ENCODE peak calls at places on chromosomes 7 and 10, in seven cellular contexts. P is PC-3; X is GM23248; Z is aorta; F is CD4-positive, alpha-beta memory T cell; R is esophagus squamous epithelium; H is lower lobe of right lung. T is an unnamed sample.

GRCh38 chr7:92645531-92646061 is 55.4 kb upstream of the FAM133B start:
- DNase-seq in P (peak; percentile 91), X (no peak), Z (no peak), F (no peak), R (no peak), H (no peak), T (no peak)

GRCh38 chr10:11017575-11018425 is at the start of gene CELF2:
- DNase-seq in P (no peak), X (peak; percentile 60), Z (peak; percentile 89), F (peak; percentile 49), R (no peak), H (peak; percentile 85), T (peak; percentile 42)

GRCh38 chr7:80918909-80919721 is at the start of gene SEMA3C:
- DNase-seq in P (peak; percentile 95), X (peak; percentile 99), Z (peak; percentile 96), F (no peak), R (peak; percentile 11), H (peak; percentile 94), T (no peak)

GRCh38 chr10:17272648-17273047 is 44.6 kb downstream of the VIM start:
- DNase-seq in P (no peak), X (no peak), Z (no peak), F (no peak), R (no peak), H (no peak), T (no peak)

GRCh38 chr10:93452143-93452542 is 30.0 kb downstream of the MYOF start:
- DNase-seq in P (no peak), X (no peak), Z (no peak), F (no peak), R (no peak), H (no peak), T (no peak)

GRCh38 chr7:27100601-27101187 is 1.8 kb downstream of the HOXA2 start:
- DNase-seq in P (no peak), X (no peak), Z (no peak), F (no peak), R (no peak), H (no peak), T (no peak)

GRCh38 chr7:17432793-17433192 is 134.3 kb downstream of the AHR start:
- DNase-seq in P (peak; percentile 9), X (no peak), Z (no peak), F (no peak), R (no peak), H (no peak), T (no peak)

GRCh38 chr10:128723631-128724205 is 597.5 kb upstream of the MKI67 start:
- DNase-seq in P (no peak), X (no peak), Z (no peak), F (no peak), R (no peak), H (no peak), T (no peak)

GRCh38 chr7:114944742-114945625 is 23.1 kb downstream of the MDFIC start:
- DNase-seq in P (no peak), X (peak; percentile 96), Z (peak; percentile 88), F (no peak), R (no peak), H (peak; percentile 49), T (no peak)

GRCh38 chr10:52486840-52487611 is 172.9 kb downstream of the DKK1 start:
- DNase-seq in P (peak; percentile 100), X (peak; percentile 89), Z (no peak), F (no peak), R (no peak), H (no peak), T (no peak)

GRCh38 chr7:155182406-155182970 is 112.4 kb downstream of the HTR5A start:
- DNase-seq in P (no peak), X (no peak), Z (no peak), F (no peak), R (no peak), H (no peak), T (no peak)

GRCh38 chr7:151244156-151244870 is 4.2 kb downstream of the SMARCD3 start:
- DNase-seq in P (peak; percentile 41), X (peak; percentile 68), Z (peak; percentile 79), F (peak; percentile 62), R (no peak), H (peak; percentile 52), T (no peak)

GRCh38 chr10:69497235-69497561 is 45.9 kb downstream of the TSPAN15 start:
- DNase-seq in P (no peak), X (no peak), Z (no peak), F (no peak), R (no peak), H (peak; percentile 17), T (no peak)

GRCh38 chr7:127347567-127348246 is 44.8 kb downstream of the ZNF800 start:
- DNase-seq in P (peak; percentile 38), X (peak; percentile 92), Z (peak; percentile 89), F (peak; percentile 74), R (no peak), H (peak; percentile 79), T (peak; percentile 55)

GRCh38 chr10:96211775-96212174 is 59.6 kb downstream of the BLNK start:
- DNase-seq in P (no peak), X (no peak), Z (no peak), F (no peak), R (no peak), H (no peak), T (no peak)

GRCh38 chr10:31702005-31702404 is 226.6 kb downstream of the ARHGAP12 start:
- DNase-seq in P (no peak), X (no peak), Z (no peak), F (no peak), R (no peak), H (no peak), T (no peak)

GRCh38 chr7:157011333-157012112 is 1.1 kb upstream of the MNX1 start:
- DNase-seq in P (peak; percentile 12), X (no peak), Z (peak; percentile 70), F (no peak), R (no peak), H (no peak), T (no peak)

GRCh38 chr10:62083868-62084267 is 182.4 kb downstream of the ARID5B start:
- DNase-seq in P (peak; percentile 85), X (peak; percentile 89), Z (peak; percentile 78), F (no peak), R (no peak), H (no peak), T (no peak)

GRCh38 chr10:92242910-92243671 is 47.8 kb downstream of the CPEB3 start:
- DNase-seq in P (peak; percentile 57), X (peak; percentile 11), Z (no peak), F (peak; percentile 45), R (no peak), H (peak; percentile 71), T (peak; percentile 20)

GRCh38 chr10:71742301-71743098 is 22.9 kb upstream of the C10orf105 start:
- DNase-seq in P (no peak), X (no peak), Z (no peak), F (peak; percentile 52), R (no peak), H (no peak), T (no peak)

GRCh38 chr10:71741029-71741428 is 21.5 kb upstream of the C10orf105 start:
- DNase-seq in P (no peak), X (no peak), Z (no peak), F (no peak), R (no peak), H (no peak), T (no peak)

GRCh38 chr10:71739368-71739900 is 19.9 kb upstream of the C10orf105 start:
- DNase-seq in P (no peak), X (no peak), Z (no peak), F (no peak), R (no peak), H (no peak), T (no peak)

GRCh38 chr10:71741671-71742070 is 22.1 kb upstream of the C10orf105 start:
- DNase-seq in P (no peak), X (no peak), Z (no peak), F (no peak), R (no peak), H (no peak), T (no peak)

DNA sequence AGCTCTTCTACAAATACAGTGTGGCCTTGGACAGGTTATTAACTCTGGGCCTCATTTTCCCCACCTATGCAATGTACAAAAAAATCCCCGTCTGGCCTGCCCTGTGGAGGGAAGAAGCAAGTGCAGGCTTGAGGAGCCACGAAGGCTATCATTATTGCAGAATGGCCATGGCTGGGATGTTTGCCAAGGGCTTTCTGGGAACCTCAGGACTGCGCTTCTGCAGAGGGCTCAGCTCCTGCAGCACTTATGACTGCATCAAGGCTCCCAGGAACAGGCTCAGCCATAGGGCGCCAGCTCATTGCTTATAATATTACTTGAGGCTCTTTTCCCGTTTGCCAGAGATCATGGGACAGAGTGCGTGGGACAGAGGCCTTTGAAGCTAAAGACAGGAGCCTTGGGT is 20.5 kb upstream of the C10orf105 start:
- DNase-seq in P (no peak), X (no peak), Z (no peak), F (no peak), R (no peak), H (no peak), T (no peak)
- H3K4me1 ChIP-seq in P (no peaks in the 10 kb centered on the region), X (peaks cover 11% of the 10 kb centered on the region), Z (no peaks in the 10 kb centered on the region), F (peaks cover 100% of the 10 kb centered on the region), R (peaks cover 45% of the 10 kb centered on the region), H (peaks cover 62% of the 10 kb centered on the region), T (peaks cover 97% of the 10 kb centered on the region)

DNA sequence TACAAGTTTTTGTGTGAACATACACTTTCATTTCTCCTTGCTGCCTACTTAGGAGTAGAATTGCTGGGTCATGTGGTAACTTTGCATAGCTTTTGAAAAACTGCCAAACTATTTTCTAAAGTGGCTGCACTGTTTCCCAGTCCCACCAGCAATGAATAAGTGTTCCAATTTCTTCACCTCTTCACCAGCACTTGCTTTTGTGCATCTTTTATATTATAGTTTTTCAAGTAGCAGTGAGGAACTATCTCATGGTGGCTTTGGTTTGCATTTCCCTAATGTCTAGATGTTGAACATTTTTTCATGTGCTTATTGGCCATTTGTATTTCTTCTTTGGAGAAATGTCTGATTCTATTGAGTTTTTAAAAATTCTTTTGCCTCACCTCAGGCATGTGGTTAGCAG is 229.9 kb upstream of the TCF7L2 start:
- DNase-seq in P (no peak), X (no peak), Z (no peak), F (no peak), R (no peak), H (no peak), T (no peak)
- H3K4me1 ChIP-seq in P (peaks cover 27% of the 10 kb centered on the region), X (peaks cover 7% of the 10 kb centered on the region), Z (no peaks in the 10 kb centered on the region), F (no peaks in the 10 kb centered on the region), R (no peaks in the 10 kb centered on the region), H (no peaks in the 10 kb centered on the region), T (no peaks in the 10 kb centered on the region)

GRCh38 chr7:108016841-108017775 is 14.1 kb upstream of the LAMB1 start:
- DNase-seq in P (peak; percentile 75), X (peak; percentile 69), Z (no peak), F (no peak), R (no peak), H (no peak), T (no peak)

GRCh38 chr7:108014747-108015682 is 12.1 kb upstream of the LAMB1 start:
- DNase-seq in P (peak; percentile 82), X (peak; percentile 56), Z (no peak), F (no peak), R (no peak), H (no peak), T (no peak)

GRCh38 chr7:108018668-108019067 is 15.7 kb upstream of the LAMB1 start:
- DNase-seq in P (no peak), X (no peak), Z (no peak), F (no peak), R (no peak), H (no peak), T (no peak)

GRCh38 chr7:108015740-108016139 is 12.8 kb upstream of the LAMB1 start:
- DNase-seq in P (peak; percentile 67), X (no peak), Z (no peak), F (no peak), R (no peak), H (no peak), T (no peak)

GRCh38 chr7:108017776-108018151 is 14.8 kb upstream of the LAMB1 start:
- DNase-seq in P (no peak), X (no peak), Z (no peak), F (no peak), R (no peak), H (no peak), T (no peak)
- H3K4me1 ChIP-seq in P (peaks cover 51% of the 10 kb centered on the region), X (peaks cover 26% of the 10 kb centered on the region), Z (no peaks in the 10 kb centered on the region), F (no peaks in the 10 kb centered on the region), R (no peaks in the 10 kb centered on the region), H (no peaks in the 10 kb centered on the region), T (no peaks in the 10 kb centered on the region)

GRCh38 chr7:22356010-22356854 is 722 bp downstream of the RAPGEF5 start:
- DNase-seq in P (peak; percentile 26), X (peak; percentile 7), Z (no peak), F (no peak), R (no peak), H (peak; percentile 48), T (no peak)
- H3K4me1 ChIP-seq in P (peaks cover 34% of the 10 kb centered on the region), X (peaks cover 15% of the 10 kb centered on the region), Z (no peaks in the 10 kb centered on the region), F (no peaks in the 10 kb centered on the region), R (no peaks in the 10 kb centered on the region), H (peaks cover 16% of the 10 kb centered on the region), T (no peaks in the 10 kb centered on the region)